ENCODE peak calls at places on chromosomes 13 and 19, in five cellular contexts. U, E, K, Z and Y are unnamed samples.

GRCh38 chr13:90826688-90827087 is 520.8 kb upstream of the MIR17HG start:
- DNase-seq in U (no peak), K (no peak), Z (no peak), E (no peak), Y (no peak)

GRCh38 chr13:49657241-49657641 is 28.9 kb downstream of the ARL11 start:
- DNase-seq in K (no peak), Z (no peak), U (no peak), E (no peak), Y (no peak)

GRCh38 chr13:32426191-32426980 is 1.5 kb downstream of the N4BP2L1 start:
- DNase-seq in E (no peak), K (peak; percentile 31), U (no peak), Z (no peak), Y (no peak)

GRCh38 chr19:7917292-7918061 is 2.7 kb upstream of the SNAPC2 start:
- DNase-seq in U (no peak), Z (no peak), K (peak; percentile 61), E (no peak), Y (no peak)

GRCh38 chr19:35932291-35932936 is 3.8 kb upstream of the LRFN3 start:
- DNase-seq in U (no peak), E (no peak), K (no peak), Z (peak; percentile 20), Y (peak; percentile 29)

GRCh38 chr13:75704942-75705320 is 68.8 kb downstream of the LMO7 start:
- DNase-seq in U (peak; percentile 67), E (peak; percentile 67), Z (no peak), K (no peak), Y (no peak)

GRCh38 chr19:47541507-47541906 is 26.6 kb upstream of the NAPA start:
- DNase-seq in K (no peak), E (no peak), U (no peak), Z (no peak), Y (no peak)

GRCh38 chr13:59533561-59534337 is 630.0 kb downstream of the DIAPH3 start:
- DNase-seq in K (no peak), U (no peak), Z (no peak), E (no peak), Y (no peak)

GRCh38 chr13:110005563-110005962 is 219.2 kb upstream of the IRS2 start:
- DNase-seq in E (no peak), U (no peak), Z (no peak), K (no peak), Y (no peak)

GRCh38 chr13:94617389-94618000 is 15.8 kb downstream of the GPR180 start:
- DNase-seq in K (peak; percentile 47), Z (no peak), U (no peak), E (no peak), Y (no peak)

GRCh38 chr19:49374665-49375434 is 11.2 kb downstream of the DKKL1 start:
- DNase-seq in U (no peak), E (no peak), Z (no peak), K (no peak), Y (no peak)

GRCh38 chr19:4957981-4958380 is 10.9 kb upstream of the KDM4B start:
- DNase-seq in U (no peak), K (no peak), E (no peak), Z (no peak), Y (no peak)

GRCh38 chr13:99383511-99383921 is 76.3 kb upstream of the GPR183 start:
- DNase-seq in K (no peak), Z (no peak), E (no peak), U (no peak), Y (no peak)

GRCh38 chr13:27341616-27342015 is 71.0 kb downstream of the RASL11A start:
- DNase-seq in U (no peak), E (no peak), Z (no peak), K (no peak), Y (no peak)

GRCh38 chr13:25187596-25187995 is 15.5 kb upstream of the AMER2 start:
- DNase-seq in U (no peak), Z (no peak), K (no peak), E (no peak), Y (no peak)

GRCh38 chr13:100550433-100550832 is 38.2 kb downstream of the GGACT start:
- DNase-seq in K (peak; percentile 52), U (no peak), E (no peak), Z (no peak), Y (no peak)

GRCh38 chr19:15418588-15419412 is at the start of gene AKAP8L:
- DNase-seq in U (peak; percentile 98), K (peak; percentile 100), E (peak; percentile 99), Z (peak; percentile 100), Y (peak; percentile 99)

GRCh38 chr19:49910179-49910578 is 13.5 kb upstream of the IL4I1 start:
- DNase-seq in U (no peak), Z (no peak), E (no peak), K (no peak), Y (no peak)

GRCh38 chr13:27406178-27406939 is 18.1 kb upstream of the GTF3A start:
- DNase-seq in K (peak; percentile 58), Z (no peak), E (no peak), U (no peak), Y (no peak)

GRCh38 chr13:74825170-74825948 is 656.6 kb downstream of the TBC1D4 start:
- DNase-seq in Z (no peak), E (no peak), U (no peak), K (peak; percentile 84), Y (no peak)

DNA sequence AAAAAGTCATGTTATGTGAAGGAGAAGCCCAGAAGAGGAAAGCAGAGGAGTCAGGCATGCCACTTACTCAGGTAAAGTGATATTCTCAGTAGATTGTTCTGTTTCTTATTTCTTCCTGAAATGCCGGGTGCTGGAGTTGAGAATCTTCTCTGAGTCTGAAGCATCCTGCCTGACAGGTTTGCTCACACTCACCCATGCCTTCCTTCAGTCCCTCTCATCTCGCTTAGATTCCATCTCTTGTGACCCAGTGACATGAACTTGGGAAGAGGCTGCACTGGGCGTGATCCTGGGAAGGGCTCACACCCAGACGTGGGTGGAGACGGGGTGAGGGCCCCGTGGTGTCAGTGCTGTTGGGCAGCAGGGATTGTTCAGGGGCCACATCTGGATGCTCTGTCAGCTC is 8.1 kb downstream of the ZNF766 start:
- DNase-seq in K (no peak), E (no peak), Z (no peak), U (no peak), Y (no peak)
- H3K9me3 ChIP-seq in K (no peaks in the 10 kb centered on the region), E (no peaks in the 10 kb centered on the region), Z (peaks cover 12% of the 10 kb centered on the region), U (no peaks in the 10 kb centered on the region), Y (no peaks in the 10 kb centered on the region)

GRCh38 chr19:9156304-9156703 is 16.1 kb downstream of the ZNF317 start:
- DNase-seq in K (no peak), U (no peak), Z (no peak), E (no peak), Y (no peak)
- H3K9me3 ChIP-seq in K (peaks cover 12% of the 10 kb centered on the region), U (no peaks in the 10 kb centered on the region), Z (peaks cover 75% of the 10 kb centered on the region), E (no peaks in the 10 kb centered on the region), Y (peaks cover 3% of the 10 kb centered on the region)

GRCh38 chr19:57031156-57031555 is 88.6 kb upstream of the USP29 start:
- DNase-seq in U (no peak), E (no peak), Z (no peak), K (no peak), Y (no peak)
- H3K9me3 ChIP-seq in U (no peaks in the 10 kb centered on the region), E (no peaks in the 10 kb centered on the region), Z (peaks cover 6% of the 10 kb centered on the region), K (no peaks in the 10 kb centered on the region), Y (peaks cover 10% of the 10 kb centered on the region)

GRCh38 chr19:23381114-23381513 is 14.2 kb downstream of the ZNF91 start:
- DNase-seq in U (no peak), E (no peak), Z (no peak), K (no peak), Y (no peak)

GRCh38 chr19:23385404-23385803 is 9.9 kb downstream of the ZNF91 start:
- DNase-seq in E (no peak), Z (no peak), U (no peak), K (no peak), Y (no peak)

GRCh38 chr19:23384166-23384565 is 11.1 kb downstream of the ZNF91 start:
- DNase-seq in K (no peak), E (no peak), Z (no peak), U (no peak), Y (no peak)

GRCh38 chr19:23384858-23385257 is 10.4 kb downstream of the ZNF91 start:
- DNase-seq in E (no peak), K (no peak), Z (no peak), U (no peak), Y (no peak)

DNA sequence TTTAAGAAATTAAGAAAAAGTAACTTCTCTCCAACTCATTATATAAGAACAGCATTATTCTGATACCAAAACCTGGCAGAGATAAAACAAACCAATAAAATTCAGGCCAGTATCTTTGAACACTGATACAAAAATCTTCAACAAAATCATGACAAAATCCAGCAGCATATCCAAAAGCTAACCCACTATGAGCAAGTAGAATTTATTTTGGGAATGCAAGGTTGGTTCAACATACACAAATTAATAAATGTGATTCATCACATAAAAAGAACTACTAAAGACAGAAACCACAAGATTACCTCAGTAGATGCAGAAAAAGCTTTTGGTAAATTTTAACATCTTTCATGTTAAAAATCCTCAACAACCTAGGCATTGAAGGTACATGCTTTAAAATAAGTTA is 12.3 kb downstream of the ZNF91 start:
- DNase-seq in U (no peak), Z (no peak), K (no peak), E (no peak), Y (no peak)
- H3K9me3 ChIP-seq in U (no peaks in the 10 kb centered on the region), Z (peaks cover 51% of the 10 kb centered on the region), K (no peaks in the 10 kb centered on the region), E (no peaks in the 10 kb centered on the region), Y (no peaks in the 10 kb centered on the region)

DNA sequence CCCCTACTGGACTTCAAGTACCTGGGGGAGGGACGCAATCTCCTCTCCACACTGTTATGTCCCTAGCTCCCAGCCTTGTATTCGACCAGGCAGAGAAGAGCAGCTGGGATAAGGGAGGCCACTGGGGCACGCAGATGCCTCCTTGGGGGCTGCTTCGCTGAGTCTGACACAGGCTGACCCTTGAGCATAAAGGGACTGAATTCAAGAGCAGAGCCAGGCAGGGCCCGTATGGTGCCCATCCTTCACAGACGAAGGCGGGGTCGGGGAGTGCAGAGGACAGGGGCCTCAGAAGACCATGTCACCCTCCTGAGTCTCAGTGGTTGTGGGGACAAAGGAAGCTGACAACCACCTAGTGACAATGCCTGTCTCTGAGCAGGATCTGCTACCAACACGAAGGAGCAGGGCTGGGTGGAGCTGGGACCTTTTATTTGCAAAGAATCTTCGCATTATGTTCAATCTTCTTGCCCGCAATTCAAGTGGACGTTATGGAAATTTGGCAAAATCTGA is 124.6 kb downstream of the TUBA3C start:
- DNase-seq in Z (no peak), K (no peak), E (peak; percentile 23), U (no peak), Y (no peak)
- H3K9me3 ChIP-seq in Z (no peaks in the 10 kb centered on the region), K (peaks cover 3% of the 10 kb centered on the region), E (peaks cover 2% of the 10 kb centered on the region), U (no peaks in the 10 kb centered on the region), Y (peaks cover 35% of the 10 kb centered on the region)